ENCODE peak calls at places on chromosomes 16 and 17, in five cellular contexts. M, O, U, I and Y are unnamed samples.
A peak's percentile ranks its signal among the peaks of the same experiment; 100 is the strongest.

GRCh38 chr16:86296263-86296662 is 214.1 kb upstream of the FOXF1 start:
- DNase-seq in M (no peak), O (no peak), U (no peak), I (no peak), Y (no peak)

GRCh38 chr16:49528564-49529150 is 155.1 kb downstream of the C16orf78 start:
- DNase-seq in M (no peak), O (no peak), U (no peak), I (no peak), Y (no peak)

GRCh38 chr17:80146121-80147034 is 550 bp downstream of the EIF4A3 start:
- DNase-seq in M (no peak), O (peak; percentile 61), U (no peak), I (peak; percentile 16), Y (no peak)

GRCh38 chr16:81869326-81869725 is 90.2 kb downstream of the PLCG2 start:
- DNase-seq in M (no peak), O (no peak), U (no peak), I (no peak), Y (no peak)

GRCh38 chr17:32142857-32143524 is 689 bp downstream of the RHOT1 start:
- DNase-seq in M (no peak), O (no peak), U (no peak), I (peak; percentile 60), Y (no peak)

GRCh38 chr17:49987290-49987585 is 7.8 kb downstream of the DLX3 start:
- DNase-seq in M (no peak), O (no peak), U (no peak), I (peak; percentile 47), Y (no peak)

GRCh38 chr16:49698931-49699715 is 156.8 kb downstream of the ZNF423 start:
- DNase-seq in M (no peak), O (no peak), U (no peak), I (no peak), Y (no peak)

GRCh38 chr16:86243571-86244154 is 266.7 kb upstream of the FOXF1 start:
- DNase-seq in M (no peak), O (no peak), U (no peak), I (no peak), Y (no peak)

GRCh38 chr16:89398924-89399323 is 91.4 kb downstream of the ANKRD11 start:
- DNase-seq in M (no peak), O (no peak), U (no peak), I (peak; percentile 45), Y (no peak)

GRCh38 chr17:48457080-48457836 is 27.2 kb upstream of the SKAP1 start:
- DNase-seq in M (peak; percentile 2), O (peak; percentile 61), U (peak; percentile 62), I (peak; percentile 24), Y (no peak)

GRCh38 chr16:82460761-82461160 is 166.0 kb upstream of the CDH13 start:
- DNase-seq in M (no peak), O (no peak), U (no peak), I (no peak), Y (no peak)

GRCh38 chr16:4733747-4734062 is 366 bp downstream of the ANKS3 start:
- DNase-seq in M (no peak), O (no peak), U (no peak), I (peak; percentile 9), Y (peak; percentile 21)

GRCh38 chr16:78448658-78449327 is 349.3 kb downstream of the WWOX start:
- DNase-seq in M (no peak), O (no peak), U (no peak), I (no peak), Y (no peak)

GRCh38 chr17:79294459-79295071 is 219.9 kb downstream of the ENGASE start:
- DNase-seq in M (peak; percentile 38), O (peak; percentile 67), U (peak; percentile 36), I (no peak), Y (no peak)

GRCh38 chr17:40671282-40671681 is 6.3 kb upstream of the KRT222 start:
- DNase-seq in M (no peak), O (no peak), U (no peak), I (peak; percentile 88), Y (no peak)

GRCh38 chr16:85017151-85017550 is 5.8 kb upstream of the ZDHHC7 start:
- DNase-seq in M (no peak), O (peak; percentile 40), U (no peak), I (no peak), Y (no peak)

GRCh38 chr16:56279132-56279531 is 87.8 kb downstream of the GNAO1 start:
- DNase-seq in M (no peak), O (no peak), U (peak; percentile 11), I (no peak), Y (no peak)

GRCh38 chr17:14688134-14688533 is 387.3 kb downstream of the HS3ST3B1 start:
- DNase-seq in M (no peak), O (no peak), U (no peak), I (no peak), Y (no peak)

GRCh38 chr16:3637371-3637923 is 17.0 kb upstream of the DNASE1 start:
- DNase-seq in M (no peak), O (no peak), U (no peak), I (no peak), Y (no peak)

GRCh38 chr17:64459284-64459747 is 10.4 kb downstream of the MILR1 start:
- DNase-seq in M (no peak), O (no peak), U (no peak), I (no peak), Y (no peak)

GRCh38 chr17:74480290-74480689 is 13.9 kb downstream of the CD300A start:
- DNase-seq in M (no peak), O (peak; percentile 27), U (no peak), I (no peak), Y (no peak)

GRCh38 chr16:11535494-11535893 is 51.2 kb downstream of the LITAF start:
- DNase-seq in M (no peak), O (no peak), U (no peak), I (no peak), Y (no peak)

GRCh38 chr17:2433696-2434095 is 32.8 kb upstream of the MNT start:
- DNase-seq in M (no peak), O (no peak), U (no peak), I (no peak), Y (no peak)

GRCh38 chr16:19700319-19700781 is 17.7 kb downstream of the KNOP1 start:
- DNase-seq in M (no peak), O (no peak), U (no peak), I (no peak), Y (no peak)

GRCh38 chr17:20706752-20707372 is 127.3 kb downstream of the CDRT15L2 start:
- DNase-seq in M (no peak), O (no peak), U (no peak), I (peak; percentile 1), Y (no peak)

GRCh38 chr17:31496097-31496496 is 104.6 kb downstream of the RAB11FIP4 start:
- DNase-seq in M (no peak), O (no peak), U (no peak), I (no peak), Y (no peak)

GRCh38 chr16:14286381-14287230 is 215.5 kb downstream of the MRTFB start:
- DNase-seq in M (no peak), O (peak; percentile 59), U (peak; percentile 79), I (peak; percentile 26), Y (peak; percentile 17)

GRCh38 chr16:31084584-31085298 is 4.0 kb downstream of the PRSS53 start:
- DNase-seq in M (no peak), O (no peak), U (no peak), I (no peak), Y (no peak)

GRCh38 chr17:7462474-7463367 is 16.7 kb downstream of the ZBTB4 start:
- DNase-seq in M (no peak), O (no peak), U (no peak), I (no peak), Y (no peak)

GRCh38 chr16:57721356-57721755 is 14.2 kb upstream of the KATNB1 start:
- DNase-seq in M (no peak), O (no peak), U (no peak), I (no peak), Y (no peak)

GRCh38 chr16:20327444-20328041 is at the start of gene GP2:
- DNase-seq in M (no peak), O (no peak), U (no peak), I (no peak), Y (no peak)

GRCh38 chr16:76335187-76335974 is 58.2 kb downstream of the CNTNAP4 start:
- DNase-seq in M (no peak), O (no peak), U (no peak), I (peak; percentile 52), Y (no peak)

GRCh38 chr17:82734987-82735866 is at the start of gene FN3K:
- DNase-seq in M (peak; percentile 71), O (peak; percentile 57), U (no peak), I (peak; percentile 54), Y (peak; percentile 83)

GRCh38 chr17:39239640-39240314 is 14.0 kb upstream of the STAC2 start:
- DNase-seq in M (no peak), O (peak; percentile 83), U (peak; percentile 71), I (peak; percentile 47), Y (no peak)